ENCODE peak calls at places on chromosomes 5 and 9, in seven cellular contexts. One of them, this sample, is unnamed.

GRCh38 chr5:69300537-69301203 is 31.9 kb downstream of the CCDC125 start:
- DNase-seq in neural crest cell: no peak
- DNase-seq in GM04503: no peak
- DNase-seq in stimulated activated naive CD4-positive, alpha-beta T cell: no peak
- DNase-seq in activated T-cell treated with anti-CD3 and anti-CD28 coated beads, Interleukin-2, amount 50 U/mL, for 72 hours: no peak
- DNase-seq in activated CD4-positive, CD25-positive, alpha-beta regulatory T cell: no peak
- DNase-seq in AG09309: no peak
- DNase-seq in this sample: no peak

GRCh38 chr5:93677344-93678021 is 63.9 kb downstream of the POU5F2 start:
- DNase-seq in neural crest cell: peak; percentile 18
- DNase-seq in GM04503: peak; percentile 81
- DNase-seq in stimulated activated naive CD4-positive, alpha-beta T cell: no peak
- DNase-seq in activated T-cell treated with anti-CD3 and anti-CD28 coated beads, Interleukin-2, amount 50 U/mL, for 72 hours: no peak
- DNase-seq in activated CD4-positive, CD25-positive, alpha-beta regulatory T cell: no peak
- DNase-seq in AG09309: peak; percentile 84
- DNase-seq in this sample: no peak

GRCh38 chr9:124939944-124940343 is 939 bp downstream of the GOLGA1 start:
- DNase-seq in neural crest cell: no peak
- DNase-seq in GM04503: no peak
- DNase-seq in stimulated activated naive CD4-positive, alpha-beta T cell: no peak
- DNase-seq in activated T-cell treated with anti-CD3 and anti-CD28 coated beads, Interleukin-2, amount 50 U/mL, for 72 hours: no peak
- DNase-seq in activated CD4-positive, CD25-positive, alpha-beta regulatory T cell: no peak
- DNase-seq in AG09309: no peak
- DNase-seq in this sample: no peak

GRCh38 chr5:40733842-40734563 is 21.8 kb downstream of the TTC33 start:
- DNase-seq in neural crest cell: no peak
- DNase-seq in GM04503: no peak
- DNase-seq in stimulated activated naive CD4-positive, alpha-beta T cell: no peak
- DNase-seq in activated T-cell treated with anti-CD3 and anti-CD28 coated beads, Interleukin-2, amount 50 U/mL, for 72 hours: no peak
- DNase-seq in activated CD4-positive, CD25-positive, alpha-beta regulatory T cell: no peak
- DNase-seq in AG09309: no peak
- DNase-seq in this sample: no peak

GRCh38 chr5:103041071-103041676 is 78.8 kb downstream of the GIN1 start:
- DNase-seq in neural crest cell: no peak
- DNase-seq in GM04503: no peak
- DNase-seq in stimulated activated naive CD4-positive, alpha-beta T cell: peak; percentile 6
- DNase-seq in activated T-cell treated with anti-CD3 and anti-CD28 coated beads, Interleukin-2, amount 50 U/mL, for 72 hours: no peak
- DNase-seq in activated CD4-positive, CD25-positive, alpha-beta regulatory T cell: no peak
- DNase-seq in AG09309: peak; percentile 21
- DNase-seq in this sample: no peak

GRCh38 chr9:111969061-111969460 is 72.4 kb downstream of the UGCG start:
- DNase-seq in neural crest cell: no peak
- DNase-seq in GM04503: no peak
- DNase-seq in stimulated activated naive CD4-positive, alpha-beta T cell: no peak
- DNase-seq in activated T-cell treated with anti-CD3 and anti-CD28 coated beads, Interleukin-2, amount 50 U/mL, for 72 hours: no peak
- DNase-seq in activated CD4-positive, CD25-positive, alpha-beta regulatory T cell: no peak
- DNase-seq in AG09309: no peak
- DNase-seq in this sample: no peak

GRCh38 chr9:83166369-83166768 is 103.4 kb upstream of the RASEF start:
- DNase-seq in neural crest cell: no peak
- DNase-seq in GM04503: no peak
- DNase-seq in stimulated activated naive CD4-positive, alpha-beta T cell: no peak
- DNase-seq in activated T-cell treated with anti-CD3 and anti-CD28 coated beads, Interleukin-2, amount 50 U/mL, for 72 hours: no peak
- DNase-seq in activated CD4-positive, CD25-positive, alpha-beta regulatory T cell: no peak
- DNase-seq in AG09309: no peak
- DNase-seq in this sample: no peak

GRCh38 chr5:151696470-151697061 is 9.9 kb upstream of the SPARC start:
- DNase-seq in neural crest cell: no peak
- DNase-seq in GM04503: peak; percentile 97
- DNase-seq in stimulated activated naive CD4-positive, alpha-beta T cell: no peak
- DNase-seq in activated T-cell treated with anti-CD3 and anti-CD28 coated beads, Interleukin-2, amount 50 U/mL, for 72 hours: no peak
- DNase-seq in activated CD4-positive, CD25-positive, alpha-beta regulatory T cell: no peak
- DNase-seq in AG09309: peak; percentile 99
- DNase-seq in this sample: peak; percentile 66

GRCh38 chr5:14678773-14679334 is 14.3 kb downstream of the OTULIN start:
- DNase-seq in neural crest cell: no peak
- DNase-seq in GM04503: no peak
- DNase-seq in stimulated activated naive CD4-positive, alpha-beta T cell: no peak
- DNase-seq in activated T-cell treated with anti-CD3 and anti-CD28 coated beads, Interleukin-2, amount 50 U/mL, for 72 hours: no peak
- DNase-seq in activated CD4-positive, CD25-positive, alpha-beta regulatory T cell: no peak
- DNase-seq in AG09309: no peak
- DNase-seq in this sample: no peak

GRCh38 chr5:41195228-41195627 is 18.1 kb downstream of the C6 start:
- DNase-seq in neural crest cell: no peak
- DNase-seq in GM04503: no peak
- DNase-seq in stimulated activated naive CD4-positive, alpha-beta T cell: no peak
- DNase-seq in activated T-cell treated with anti-CD3 and anti-CD28 coated beads, Interleukin-2, amount 50 U/mL, for 72 hours: no peak
- DNase-seq in activated CD4-positive, CD25-positive, alpha-beta regulatory T cell: no peak
- DNase-seq in AG09309: no peak
- DNase-seq in this sample: no peak

GRCh38 chr5:80064124-80064523 is 29.0 kb downstream of the THBS4 start:
- DNase-seq in neural crest cell: no peak
- DNase-seq in GM04503: no peak
- DNase-seq in stimulated activated naive CD4-positive, alpha-beta T cell: no peak
- DNase-seq in activated T-cell treated with anti-CD3 and anti-CD28 coated beads, Interleukin-2, amount 50 U/mL, for 72 hours: no peak
- DNase-seq in activated CD4-positive, CD25-positive, alpha-beta regulatory T cell: no peak
- DNase-seq in AG09309: no peak
- DNase-seq in this sample: no peak

GRCh38 chr9:33719581-33720374 is 75.6 kb upstream of the PRSS3 start:
- DNase-seq in neural crest cell: peak; percentile 35
- DNase-seq in GM04503: no peak
- DNase-seq in stimulated activated naive CD4-positive, alpha-beta T cell: peak; percentile 37
- DNase-seq in activated T-cell treated with anti-CD3 and anti-CD28 coated beads, Interleukin-2, amount 50 U/mL, for 72 hours: peak; percentile 52
- DNase-seq in activated CD4-positive, CD25-positive, alpha-beta regulatory T cell: no peak
- DNase-seq in AG09309: no peak
- DNase-seq in this sample: no peak

GRCh38 chr5:139642213-139642612 is 5.9 kb upstream of the CXXC5 start:
- DNase-seq in neural crest cell: no peak
- DNase-seq in GM04503: no peak
- DNase-seq in stimulated activated naive CD4-positive, alpha-beta T cell: no peak
- DNase-seq in activated T-cell treated with anti-CD3 and anti-CD28 coated beads, Interleukin-2, amount 50 U/mL, for 72 hours: no peak
- DNase-seq in activated CD4-positive, CD25-positive, alpha-beta regulatory T cell: no peak
- DNase-seq in AG09309: no peak
- DNase-seq in this sample: no peak

GRCh38 chr9:87381746-87382145 is 115.9 kb upstream of the DAPK1 start:
- DNase-seq in neural crest cell: no peak
- DNase-seq in GM04503: peak; percentile 44
- DNase-seq in stimulated activated naive CD4-positive, alpha-beta T cell: no peak
- DNase-seq in activated T-cell treated with anti-CD3 and anti-CD28 coated beads, Interleukin-2, amount 50 U/mL, for 72 hours: no peak
- DNase-seq in activated CD4-positive, CD25-positive, alpha-beta regulatory T cell: no peak
- DNase-seq in AG09309: no peak
- DNase-seq in this sample: no peak

GRCh38 chr9:132008184-132008781 is 71.4 kb downstream of the MED27 start:
- DNase-seq in neural crest cell: no peak
- DNase-seq in GM04503: no peak
- DNase-seq in stimulated activated naive CD4-positive, alpha-beta T cell: no peak
- DNase-seq in activated T-cell treated with anti-CD3 and anti-CD28 coated beads, Interleukin-2, amount 50 U/mL, for 72 hours: no peak
- DNase-seq in activated CD4-positive, CD25-positive, alpha-beta regulatory T cell: no peak
- DNase-seq in AG09309: no peak
- DNase-seq in this sample: no peak

GRCh38 chr9:110255417-110256141 is 728 bp downstream of the TXN start:
- DNase-seq in neural crest cell: peak; percentile 19
- DNase-seq in GM04503: no peak
- DNase-seq in stimulated activated naive CD4-positive, alpha-beta T cell: peak; percentile 16
- DNase-seq in activated T-cell treated with anti-CD3 and anti-CD28 coated beads, Interleukin-2, amount 50 U/mL, for 72 hours: peak; percentile 71
- DNase-seq in activated CD4-positive, CD25-positive, alpha-beta regulatory T cell: no peak
- DNase-seq in AG09309: no peak
- DNase-seq in this sample: peak; percentile 22

GRCh38 chr9:70589571-70590263 is 175.3 kb upstream of the KLF9 start:
- DNase-seq in neural crest cell: no peak
- DNase-seq in GM04503: peak; percentile 83
- DNase-seq in stimulated activated naive CD4-positive, alpha-beta T cell: no peak
- DNase-seq in activated T-cell treated with anti-CD3 and anti-CD28 coated beads, Interleukin-2, amount 50 U/mL, for 72 hours: no peak
- DNase-seq in activated CD4-positive, CD25-positive, alpha-beta regulatory T cell: no peak
- DNase-seq in AG09309: peak; percentile 82
- DNase-seq in this sample: peak; percentile 88

GRCh38 chr5:95487880-95488279 is 66.9 kb downstream of the SKIC3 start:
- DNase-seq in neural crest cell: no peak
- DNase-seq in GM04503: no peak
- DNase-seq in stimulated activated naive CD4-positive, alpha-beta T cell: no peak
- DNase-seq in activated T-cell treated with anti-CD3 and anti-CD28 coated beads, Interleukin-2, amount 50 U/mL, for 72 hours: no peak
- DNase-seq in activated CD4-positive, CD25-positive, alpha-beta regulatory T cell: no peak
- DNase-seq in AG09309: no peak
- DNase-seq in this sample: no peak

GRCh38 chr5:146690880-146691355 is 174.9 kb upstream of the GPR151 start:
- DNase-seq in neural crest cell: no peak
- DNase-seq in GM04503: no peak
- DNase-seq in stimulated activated naive CD4-positive, alpha-beta T cell: no peak
- DNase-seq in activated T-cell treated with anti-CD3 and anti-CD28 coated beads, Interleukin-2, amount 50 U/mL, for 72 hours: no peak
- DNase-seq in activated CD4-positive, CD25-positive, alpha-beta regulatory T cell: no peak
- DNase-seq in AG09309: no peak
- DNase-seq in this sample: no peak

GRCh38 chr5:138635268-138635667 is 60.1 kb upstream of the HSPA9 start:
- DNase-seq in neural crest cell: no peak
- DNase-seq in GM04503: no peak
- DNase-seq in stimulated activated naive CD4-positive, alpha-beta T cell: no peak
- DNase-seq in activated T-cell treated with anti-CD3 and anti-CD28 coated beads, Interleukin-2, amount 50 U/mL, for 72 hours: no peak
- DNase-seq in activated CD4-positive, CD25-positive, alpha-beta regulatory T cell: no peak
- DNase-seq in AG09309: peak; percentile 18
- DNase-seq in this sample: no peak